ENCODE peak calls at places on chromosomes 7 and 10, in six cellular contexts. E is AML-193; S is activated CD4-positive, alpha-beta T cell treated with anti-CD3 and anti-CD28 coated beads, Interleukin-2, amount 10 ng/mL, durations not matched to agents 7 days and 5 days; P is stimulated activated CD4-positive, alpha-beta T cell treated with anti-CD3 and anti-CD28 coated beads, Interleukin-1b, Interleukin-23, amount 100 ng/mL, for 4 hours; V is CD4-positive, alpha-beta T cell; U is caudate nucleus. D is an unnamed sample.

GRCh38 chr10:131805696-131806095 is 95.1 kb upstream of the PPP2R2D start:
- DNase-seq in E (no peak), S (no peak), P (no peak), V (no peak), U (no peak), D (no peak)

GRCh38 chr7:22001345-22002004 is 55.8 kb upstream of the CDCA7L start:
- DNase-seq in E (peak; percentile 61), S (peak; percentile 63), P (no peak), V (no peak), U (no peak), D (no peak)

GRCh38 chr10:451021-451471 is 238.4 kb downstream of the DIP2C start:
- DNase-seq in E (no peak), S (peak; percentile 81), P (peak; percentile 17), V (peak; percentile 70), U (no peak), D (peak; percentile 81)

GRCh38 chr10:26216577-26216948 is at the start of gene GAD2:
- DNase-seq in E (no peak), S (no peak), P (no peak), V (no peak), U (no peak), D (no peak)

GRCh38 chr10:43093423-43094090 is 16.7 kb downstream of the RET start:
- DNase-seq in E (no peak), S (no peak), P (no peak), V (no peak), U (no peak), D (no peak)

GRCh38 chr7:42174391-42174848 is 62.6 kb downstream of the GLI3 start:
- DNase-seq in E (no peak), S (no peak), P (no peak), V (no peak), U (no peak), D (no peak)

GRCh38 chr7:91185771-91186170 is 78.5 kb upstream of the FZD1 start:
- DNase-seq in E (no peak), S (no peak), P (no peak), V (no peak), U (no peak), D (no peak)

GRCh38 chr10:95560288-95561199 is 627 bp downstream of the SORBS1 start:
- DNase-seq in E (no peak), S (peak; percentile 60), P (peak; percentile 12), V (peak; percentile 38), U (no peak), D (peak; percentile 34)

GRCh38 chr10:45144666-45145065 is 143.9 kb downstream of the ZNF22 start:
- DNase-seq in E (no peak), S (no peak), P (no peak), V (no peak), U (no peak), D (no peak)

GRCh38 chr7:123639646-123640045 is 16.0 kb upstream of the LMOD2 start:
- DNase-seq in E (no peak), S (no peak), P (no peak), V (no peak), U (no peak), D (no peak)

GRCh38 chr10:26931223-26931622 is 70.5 kb upstream of the ABI1 start:
- DNase-seq in E (no peak), S (peak; percentile 8), P (no peak), V (no peak), U (no peak), D (no peak)

GRCh38 chr7:4282434-4283223 is 399.5 kb upstream of the FOXK1 start:
- DNase-seq in E (no peak), S (no peak), P (no peak), V (no peak), U (no peak), D (no peak)

GRCh38 chr7:30470783-30471182 is 7.8 kb downstream of the NOD1 start:
- DNase-seq in E (no peak), S (no peak), P (no peak), V (no peak), U (no peak), D (no peak)

GRCh38 chr10:71243756-71244637 is 31.6 kb downstream of the UNC5B start:
- DNase-seq in E (peak; percentile 3), S (no peak), P (no peak), V (no peak), U (no peak), D (no peak)

GRCh38 chr7:142774826-142775225 is 4.1 kb downstream of the PRSS2 start:
- DNase-seq in E (no peak), S (no peak), P (no peak), V (no peak), U (no peak), D (no peak)

GRCh38 chr10:48470115-48470892 is 134.6 kb downstream of the ARHGAP22 start:
- DNase-seq in E (no peak), S (no peak), P (no peak), V (no peak), U (no peak), D (no peak)

GRCh38 chr7:84291756-84292155 is 97.2 kb upstream of the SEMA3A start:
- DNase-seq in E (no peak), S (no peak), P (no peak), V (no peak), U (no peak), D (no peak)

GRCh38 chr10:27256790-27257189 is 16.2 kb upstream of the ACBD5 start:
- DNase-seq in E (no peak), S (no peak), P (no peak), V (no peak), U (no peak), D (no peak)

GRCh38 chr7:121107923-121108498 is 119.5 kb downstream of the CPED1 start:
- DNase-seq in E (peak; percentile 36), S (peak; percentile 16), P (no peak), V (no peak), U (no peak), D (no peak)

GRCh38 chr10:290026-290725 is 154.9 kb downstream of the ZMYND11 start:
- DNase-seq in E (no peak), S (no peak), P (no peak), V (no peak), U (no peak), D (no peak)

D was measured in CD8-positive, alpha-beta T cell.